ENCODE peak calls at places on chromosome 16, in five cellular contexts. One of them, this sample, is unnamed.

GRCh38 chr16:68146583-68146982 is 61.4 kb downstream of the NFATC3 start:
- DNase-seq in activated CD4-positive, alpha-beta T cell treated with anti-CD3 and anti-CD28 coated beads, Interleukin-2, amount 50 U/mL, for 48 hours: no peak
- DNase-seq in stimulated activated CD8-positive, alpha-beta memory T cell treated with anti-CD3 and anti-CD28 coated beads, Interleukin-4, amount 100 ng/mL, for 48 hours: no peak
- DNase-seq in ovary: no peak
- DNase-seq in mucosa of descending colon: no peak
- DNase-seq in this sample: no peak

GRCh38 chr16:48246066-48246465 is 1.3 kb downstream of the ABCC11 start:
- DNase-seq in stimulated activated CD8-positive, alpha-beta memory T cell treated with anti-CD3 and anti-CD28 coated beads, Interleukin-4, amount 100 ng/mL, for 48 hours: no peak
- DNase-seq in mucosa of descending colon: no peak
- DNase-seq in ovary: no peak
- DNase-seq in activated CD4-positive, alpha-beta T cell treated with anti-CD3 and anti-CD28 coated beads, Interleukin-2, amount 50 U/mL, for 48 hours: no peak
- DNase-seq in this sample: no peak

GRCh38 chr16:65967376-65967775 is 399.1 kb upstream of the CDH5 start:
- DNase-seq in mucosa of descending colon: no peak
- DNase-seq in ovary: no peak
- DNase-seq in stimulated activated CD8-positive, alpha-beta memory T cell treated with anti-CD3 and anti-CD28 coated beads, Interleukin-4, amount 100 ng/mL, for 48 hours: no peak
- DNase-seq in activated CD4-positive, alpha-beta T cell treated with anti-CD3 and anti-CD28 coated beads, Interleukin-2, amount 50 U/mL, for 48 hours: no peak
- DNase-seq in this sample: no peak

GRCh38 chr16:72324578-72324977 is 152.6 kb upstream of the PMFBP1 start:
- DNase-seq in stimulated activated CD8-positive, alpha-beta memory T cell treated with anti-CD3 and anti-CD28 coated beads, Interleukin-4, amount 100 ng/mL, for 48 hours: no peak
- DNase-seq in activated CD4-positive, alpha-beta T cell treated with anti-CD3 and anti-CD28 coated beads, Interleukin-2, amount 50 U/mL, for 48 hours: no peak
- DNase-seq in mucosa of descending colon: no peak
- DNase-seq in ovary: no peak
- DNase-seq in this sample: no peak

GRCh38 chr16:67026570-67026969 is 2.4 kb upstream of the CBFB start:
- DNase-seq in stimulated activated CD8-positive, alpha-beta memory T cell treated with anti-CD3 and anti-CD28 coated beads, Interleukin-4, amount 100 ng/mL, for 48 hours: peak; percentile 17
- DNase-seq in activated CD4-positive, alpha-beta T cell treated with anti-CD3 and anti-CD28 coated beads, Interleukin-2, amount 50 U/mL, for 48 hours: peak; percentile 2
- DNase-seq in ovary: no peak
- DNase-seq in mucosa of descending colon: no peak
- DNase-seq in this sample: no peak

GRCh38 chr16:84059946-84060901 is 17.6 kb upstream of the SLC38A8 start:
- DNase-seq in mucosa of descending colon: no peak
- DNase-seq in stimulated activated CD8-positive, alpha-beta memory T cell treated with anti-CD3 and anti-CD28 coated beads, Interleukin-4, amount 100 ng/mL, for 48 hours: no peak
- DNase-seq in ovary: no peak
- DNase-seq in activated CD4-positive, alpha-beta T cell treated with anti-CD3 and anti-CD28 coated beads, Interleukin-2, amount 50 U/mL, for 48 hours: no peak
- DNase-seq in this sample: no peak

GRCh38 chr16:85659805-85660511 is 28.8 kb downstream of the GINS2 start:
- DNase-seq in mucosa of descending colon: peak; percentile 80
- DNase-seq in ovary: no peak
- DNase-seq in activated CD4-positive, alpha-beta T cell treated with anti-CD3 and anti-CD28 coated beads, Interleukin-2, amount 50 U/mL, for 48 hours: peak; percentile 81
- DNase-seq in stimulated activated CD8-positive, alpha-beta memory T cell treated with anti-CD3 and anti-CD28 coated beads, Interleukin-4, amount 100 ng/mL, for 48 hours: peak; percentile 88
- DNase-seq in this sample: peak; percentile 85

GRCh38 chr16:3022208-3022696 is 1.5 kb downstream of the HCFC1R1 start:
- DNase-seq in stimulated activated CD8-positive, alpha-beta memory T cell treated with anti-CD3 and anti-CD28 coated beads, Interleukin-4, amount 100 ng/mL, for 48 hours: peak; percentile 94
- DNase-seq in mucosa of descending colon: peak; percentile 83
- DNase-seq in activated CD4-positive, alpha-beta T cell treated with anti-CD3 and anti-CD28 coated beads, Interleukin-2, amount 50 U/mL, for 48 hours: peak; percentile 95
- DNase-seq in ovary: peak; percentile 95
- DNase-seq in this sample: peak; percentile 92

GRCh38 chr16:89739383-89739782 is 18.0 kb downstream of the ZNF276 start:
- DNase-seq in ovary: no peak
- DNase-seq in mucosa of descending colon: no peak
- DNase-seq in stimulated activated CD8-positive, alpha-beta memory T cell treated with anti-CD3 and anti-CD28 coated beads, Interleukin-4, amount 100 ng/mL, for 48 hours: no peak
- DNase-seq in activated CD4-positive, alpha-beta T cell treated with anti-CD3 and anti-CD28 coated beads, Interleukin-2, amount 50 U/mL, for 48 hours: no peak
- DNase-seq in this sample: no peak

GRCh38 chr16:57592591-57593003 is 35.8 kb upstream of the ADGRG1 start:
- DNase-seq in stimulated activated CD8-positive, alpha-beta memory T cell treated with anti-CD3 and anti-CD28 coated beads, Interleukin-4, amount 100 ng/mL, for 48 hours: peak; percentile 80
- DNase-seq in ovary: no peak
- DNase-seq in mucosa of descending colon: no peak
- DNase-seq in activated CD4-positive, alpha-beta T cell treated with anti-CD3 and anti-CD28 coated beads, Interleukin-2, amount 50 U/mL, for 48 hours: peak; percentile 73
- DNase-seq in this sample: peak; percentile 44

GRCh38 chr16:85616608-85617311 is 3.6 kb downstream of the GSE1 start:
- DNase-seq in mucosa of descending colon: peak; percentile 40
- DNase-seq in activated CD4-positive, alpha-beta T cell treated with anti-CD3 and anti-CD28 coated beads, Interleukin-2, amount 50 U/mL, for 48 hours: peak; percentile 35
- DNase-seq in ovary: no peak
- DNase-seq in stimulated activated CD8-positive, alpha-beta memory T cell treated with anti-CD3 and anti-CD28 coated beads, Interleukin-4, amount 100 ng/mL, for 48 hours: peak; percentile 53
- DNase-seq in this sample: peak; percentile 75

This sample was measured in left ventricle myocardium superior.